ENCODE peak calls at places on chromosomes 4 and X, in six cellular contexts. D, L, P, H, U and Q are unnamed samples.

GRCh38 chr4:98662619-98663225 is 4.3 kb upstream of the TSPAN5 start:
- DNase-seq in P (no peak), D (peak), U (no peak), L (peak), H (no peak), Q (no peak)

GRCh38 chr4:76489799-76490176 is 54.8 kb downstream of the SHROOM3 start:
- DNase-seq in D (no peak), H (no peak), P (no peak), U (no peak), L (peak), Q (no peak)

GRCh38 chrX:68901512-68901911 is 72.7 kb downstream of the EFNB1 start:
- DNase-seq in H (no peak), P (no peak), L (no peak), D (no peak), U (no peak), Q (no peak)

GRCh38 chr4:84866295-84866694 is 100.2 kb downstream of the WDFY3 start:
- DNase-seq in H (no peak), L (no peak), P (no peak), D (no peak), U (no peak), Q (no peak)

GRCh38 chr4:176077561-176077960 is 11.9 kb downstream of the WDR17 start:
- DNase-seq in D (no peak), P (no peak), U (no peak), L (no peak), H (no peak), Q (no peak)

GRCh38 chrX:148043456-148043855 is 62.3 kb downstream of the FMR1NB start:
- DNase-seq in D (peak), L (peak), H (no peak), U (no peak), P (no peak), Q (peak)

GRCh38 chr4:75099321-75099720 is 166.4 kb downstream of the PARM1 start:
- DNase-seq in H (no peak), P (no peak), L (no peak), U (no peak), D (no peak), Q (no peak)

GRCh38 chr4:158374318-158374717 is 147.4 kb upstream of the RXFP1 start:
- DNase-seq in P (no peak), D (no peak), U (no peak), H (no peak), L (no peak), Q (no peak)

GRCh38 chr4:24211821-24212220 is 322.0 kb upstream of the PPARGC1A start:
- DNase-seq in D (peak), L (peak), U (no peak), P (no peak), H (no peak), Q (peak)

GRCh38 chrX:93673056-93673868 is at the start of gene NAP1L3:
- DNase-seq in L (peak), D (peak), U (peak), H (peak), P (peak), Q (peak)

GRCh38 chrX:122135070-122135469 is 1049.0 kb upstream of the GRIA3 start:
- DNase-seq in U (peak), D (no peak), H (no peak), L (no peak), P (no peak), Q (peak)

GRCh38 chrX:22109442-22109841 is 77.3 kb downstream of the PHEX start:
- DNase-seq in D (peak), H (no peak), P (no peak), U (no peak), L (peak), Q (no peak)

GRCh38 chrX:41090568-41091238 is 5.5 kb downstream of the USP9X start:
- DNase-seq in H (no peak), P (no peak), L (no peak), U (no peak), D (peak), Q (no peak)

GRCh38 chrX:103806862-103807474 is 25.1 kb downstream of the RAB9B start:
- DNase-seq in H (no peak), D (no peak), P (no peak), U (no peak), L (no peak), Q (no peak)

GRCh38 chr4:825063-825968 is 613 bp downstream of the CPLX1 start:
- DNase-seq in D (no peak), P (peak), H (no peak), L (no peak), U (no peak), Q (no peak)

GRCh38 chrX:115560978-115561604 is at the start of gene PLS3:
- DNase-seq in H (peak), D (peak), P (peak), L (peak), U (peak), Q (peak)

GRCh38 chrX:47683171-47684145 is 24.5 kb upstream of the UXT start:
- DNase-seq in P (no peak), L (no peak), U (no peak), H (no peak), D (no peak), Q (no peak)

GRCh38 chr4:111230265-111230664 is 607.4 kb upstream of the PITX2 start:
- DNase-seq in H (no peak), U (no peak), P (no peak), L (peak), D (peak), Q (no peak)

GRCh38 chr4:156870166-156870565 is 101.4 kb downstream of the PDGFC start:
- DNase-seq in L (no peak), P (no peak), U (no peak), D (peak), H (no peak), Q (peak)

GRCh38 chr4:104490096-104490769 is 4.5 kb downstream of the CXXC4 start:
- DNase-seq in H (peak), D (no peak), P (peak), U (no peak), L (peak), Q (no peak)

GRCh38 chrX:153970398-153971123 is 1.1 kb downstream of the HCFC1 start:
- DNase-seq in D (peak), H (no peak), L (peak), U (peak), P (no peak), Q (peak)

GRCh38 chrX:40402771-40403533 is 177.8 kb upstream of the ATP6AP2 start:
- DNase-seq in P (no peak), L (peak), H (no peak), D (peak), U (peak), Q (peak)

GRCh38 chrX:46381630-46382029 is 163.6 kb downstream of the ZNF674 start:
- DNase-seq in P (no peak), U (peak), D (peak), H (no peak), L (peak), Q (peak)

GRCh38 chr4:94507281-94507680 is 55.5 kb downstream of the PDLIM5 start:
- DNase-seq in P (no peak), U (no peak), H (no peak), L (no peak), D (no peak), Q (no peak)

GRCh38 chrX:33062016-33062415 is 149.3 kb downstream of the DMD start:
- DNase-seq in P (no peak), L (no peak), H (no peak), D (no peak), U (no peak), Q (no peak)

GRCh38 chr4:124480061-124480460 is 232.5 kb downstream of the ANKRD50 start:
- DNase-seq in D (no peak), P (no peak), H (no peak), L (no peak), U (no peak), Q (no peak)
- TF ChIP-seq CTCF in D (no peak), P (no peak), H (no peak), L (no peak), U (no peak), Q (no peak)

DNA sequence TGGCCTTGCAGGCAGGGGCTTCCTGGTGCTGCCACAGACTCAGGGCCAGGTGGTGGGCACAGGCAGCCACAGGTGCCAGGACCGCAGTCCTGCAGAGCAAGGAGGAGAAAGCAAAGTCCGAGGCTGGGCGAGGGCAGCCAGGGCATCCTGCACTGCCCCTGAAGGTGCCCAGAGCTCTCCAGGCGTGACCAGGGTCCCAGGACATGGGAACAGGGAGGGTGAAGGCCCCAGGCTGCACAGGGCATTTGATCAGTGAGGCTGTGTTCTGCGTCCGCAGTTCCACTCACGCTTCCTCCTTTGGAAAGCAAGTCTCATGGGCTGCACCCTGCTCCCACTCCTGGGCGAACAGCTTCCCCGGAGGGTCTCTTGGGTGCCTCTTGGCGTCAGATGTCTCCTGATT is 3.0 kb downstream of the SH3TC1 start:
- DNase-seq in U (no peak), L (no peak), H (no peak), D (no peak), P (peak), Q (no peak)
- H3K4me3 ChIP-seq in U (peak), L (no peak), H (peak), D (no peak), P (no peak), Q (no peak)

DNA sequence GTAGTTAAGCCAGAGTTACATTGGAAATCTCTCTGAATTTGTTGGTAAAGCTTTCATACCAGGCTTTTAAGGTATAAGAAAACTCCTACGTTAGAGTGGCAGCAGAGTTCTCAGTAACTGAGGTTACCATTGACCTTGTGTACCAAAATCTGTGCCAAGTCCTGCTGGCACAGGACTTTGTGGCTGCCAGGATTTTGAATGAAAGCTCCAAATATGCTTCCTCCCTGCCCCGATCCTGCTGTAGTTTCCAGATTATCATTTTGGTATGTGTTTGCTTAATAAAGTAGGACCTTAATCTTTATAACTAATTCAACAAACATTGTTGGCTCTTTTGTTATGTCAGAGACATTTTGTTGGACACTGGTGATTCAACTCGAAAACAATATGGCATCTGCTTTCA is 36.6 kb downstream of the SPARCL1 start:
- DNase-seq in H (no peak), D (no peak), U (no peak), P (no peak), L (no peak), Q (peak)
- TF ChIP-seq CTCF in H (no peak), D (no peak), U (no peak), P (no peak), L (no peak), Q (no peak)

DNA sequence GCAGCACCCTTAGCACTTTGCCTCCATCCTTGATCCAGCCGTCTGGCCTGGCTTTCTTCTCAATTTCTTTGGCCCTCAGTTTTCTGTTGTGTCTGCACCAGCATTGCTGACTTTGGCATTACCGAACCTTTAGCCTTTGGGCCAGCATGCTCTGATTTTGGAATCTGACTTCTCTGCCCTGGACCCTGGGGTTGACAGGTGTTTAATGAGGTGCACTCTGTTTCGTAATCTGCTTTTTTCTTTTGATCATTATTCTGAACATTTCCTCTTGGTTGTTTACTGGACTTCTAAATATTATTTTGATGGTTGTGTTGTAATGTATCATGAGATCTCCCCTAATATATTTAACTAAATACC is 71.5 kb upstream of the ENPP6 start:
- DNase-seq in P (no peak), H (no peak), D (no peak), U (no peak), L (no peak), Q (no peak)
- H3K4me3 ChIP-seq in P (no peak), H (no peak), D (no peak), U (no peak), L (no peak), Q (no peak)

GRCh38 chr4:153345011-153345981 is 808 bp downstream of the MND1 start:
- DNase-seq in L (peak), P (peak), H (no peak), D (peak), U (peak), Q (peak)
- TF ChIP-seq CTCF in L (no peak), P (no peak), H (no peak), D (peak), U (no peak), Q (peak)

DNA sequence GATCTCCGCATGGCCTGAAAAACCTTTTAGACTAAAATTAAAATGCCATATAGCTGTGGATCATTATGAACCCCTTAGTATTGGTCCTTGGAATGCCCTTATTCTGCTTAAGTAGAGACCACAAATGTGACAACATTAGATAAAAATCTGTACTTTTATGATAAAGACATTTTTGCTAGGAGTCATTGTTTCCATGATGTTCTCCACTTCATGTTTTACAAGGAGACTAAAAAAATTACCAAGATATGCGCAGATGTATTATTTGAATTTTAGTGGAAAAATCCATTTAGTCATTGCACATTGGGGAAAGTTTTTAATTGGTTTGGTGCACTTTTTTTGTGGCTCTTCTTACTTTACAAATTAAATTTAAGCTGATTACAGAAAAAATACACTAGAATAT is 85.1 kb upstream of the HPRT1 start:
- DNase-seq in L (peak), U (no peak), P (no peak), D (no peak), H (no peak), Q (peak)
- H3K4me3 ChIP-seq in L (peak), U (peak), P (no peak), D (peak), H (no peak), Q (peak)

DNA sequence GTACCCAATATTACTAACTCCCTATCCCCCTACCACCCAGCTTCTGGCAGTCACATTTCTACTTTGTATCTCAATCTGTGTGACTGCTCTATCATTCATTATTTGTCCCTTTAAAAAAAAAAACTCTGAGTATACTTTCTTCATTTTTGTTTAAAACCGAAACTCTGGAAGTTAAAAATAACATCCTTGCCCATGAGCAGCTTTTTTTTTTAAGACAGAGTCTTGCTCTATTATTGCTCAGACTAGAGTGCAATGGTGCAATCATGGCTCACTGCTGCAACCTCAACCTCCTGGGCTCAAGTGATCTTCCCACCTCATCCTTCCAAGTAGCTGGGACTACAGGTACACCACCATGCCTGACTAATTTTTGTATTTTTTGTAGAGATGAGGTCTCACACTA is 15.8 kb downstream of the UBE2K start:
- DNase-seq in L (no peak), U (no peak), D (peak), P (no peak), H (no peak), Q (peak)
- TF ChIP-seq CTCF in L (no peak), U (no peak), D (no peak), P (no peak), H (no peak), Q (no peak)